ENCODE peak calls at places on chromosomes 2 and 18, in five cellular contexts. I is K562, F is H1, X is HepG2, P is GM12878. M is an unnamed sample.

GRCh38 chr2:223010641-223011040 is 41.3 kb upstream of the KCNE4 start:
- DNase-seq in I (no peak), X (no peak), F (no peak), P (no peak), M (no peak)

GRCh38 chr2:209390839-209391238 is 33.0 kb upstream of the MAP2 start:
- DNase-seq in I (no peak), P (no peak), F (no peak), X (no peak), M (no peak)

GRCh38 chr2:209259767-209260166 is 164.1 kb upstream of the MAP2 start:
- DNase-seq in F (no peak), X (peak), I (no peak), P (no peak), M (no peak)

GRCh38 chr2:241142063-241142462 is 7.2 kb downstream of the PASK start:
- DNase-seq in I (no peak), F (no peak), X (no peak), P (no peak), M (no peak)

GRCh38 chr2:101823347-101823791 is 125.9 kb downstream of the MAP4K4 start:
- DNase-seq in F (peak), I (peak), P (no peak), X (peak), M (peak)

GRCh38 chr18:55998071-55998522 is 410.1 kb upstream of the TCF4 start:
- DNase-seq in X (no peak), I (no peak), P (no peak), F (peak), M (peak)

GRCh38 chr2:82795446-82795845 is 1663.6 kb downstream of the SUCLG1 start:
- DNase-seq in F (no peak), I (no peak), P (no peak), X (no peak), M (no peak)

GRCh38 chr2:192122946-192123345 is 71.8 kb downstream of the TMEFF2 start:
- DNase-seq in P (no peak), F (no peak), I (no peak), X (no peak), M (no peak)

GRCh38 chr2:235129856-235130255 is 178.0 kb downstream of the SH3BP4 start:
- DNase-seq in F (no peak), I (no peak), P (no peak), X (no peak), M (no peak)

GRCh38 chr2:9918275-9918674 is 33.2 kb upstream of the GRHL1 start:
- DNase-seq in X (no peak), I (no peak), P (no peak), F (no peak), M (no peak)

GRCh38 chr2:1830936-1831616 is 86.8 kb upstream of the PXDN start:
- DNase-seq in F (no peak), P (no peak), X (no peak), I (no peak), M (no peak)

GRCh38 chr2:158773121-158773520 is 22.0 kb upstream of the DAPL1 start:
- DNase-seq in F (no peak), X (no peak), I (no peak), P (no peak), M (no peak)

GRCh38 chr18:74652392-74652988 is 54.8 kb downstream of the ZNF407 start:
- DNase-seq in P (no peak), I (peak), X (peak), F (no peak), M (peak)

GRCh38 chr18:80034852-80035406 is 695 bp downstream of the RBFA start:
- DNase-seq in F (no peak), P (no peak), X (no peak), I (no peak), M (no peak)

GRCh38 chr2:25363733-25364132 is 22.0 kb upstream of the DNMT3A start:
- DNase-seq in I (no peak), X (no peak), F (no peak), P (no peak), M (no peak)

GRCh38 chr18:54242327-54242726 is 17.9 kb upstream of the MBD2 start:
- DNase-seq in X (no peak), I (no peak), F (no peak), P (no peak), M (no peak)

GRCh38 chr2:238895901-238896600 is 48.2 kb downstream of the TWIST2 start:
- DNase-seq in X (peak), I (no peak), F (no peak), P (no peak), M (peak)

GRCh38 chr18:76689646-76690264 is 132.6 kb upstream of the ZNF236 start:
- DNase-seq in F (no peak), P (no peak), I (no peak), X (no peak), M (peak)

GRCh38 chr2:98298685-98299180 is 47.5 kb upstream of the CNGA3 start:
- DNase-seq in I (no peak), F (no peak), X (no peak), P (no peak), M (no peak)

GRCh38 chr18:2985628-2986027 is 27.3 kb downstream of the LPIN2 start:
- DNase-seq in P (no peak), X (peak), I (peak), F (no peak), M (no peak)
- TF ChIP-seq CTCF in P (peak), X (peak), I (peak), F (no peak), M (peak)

DNA sequence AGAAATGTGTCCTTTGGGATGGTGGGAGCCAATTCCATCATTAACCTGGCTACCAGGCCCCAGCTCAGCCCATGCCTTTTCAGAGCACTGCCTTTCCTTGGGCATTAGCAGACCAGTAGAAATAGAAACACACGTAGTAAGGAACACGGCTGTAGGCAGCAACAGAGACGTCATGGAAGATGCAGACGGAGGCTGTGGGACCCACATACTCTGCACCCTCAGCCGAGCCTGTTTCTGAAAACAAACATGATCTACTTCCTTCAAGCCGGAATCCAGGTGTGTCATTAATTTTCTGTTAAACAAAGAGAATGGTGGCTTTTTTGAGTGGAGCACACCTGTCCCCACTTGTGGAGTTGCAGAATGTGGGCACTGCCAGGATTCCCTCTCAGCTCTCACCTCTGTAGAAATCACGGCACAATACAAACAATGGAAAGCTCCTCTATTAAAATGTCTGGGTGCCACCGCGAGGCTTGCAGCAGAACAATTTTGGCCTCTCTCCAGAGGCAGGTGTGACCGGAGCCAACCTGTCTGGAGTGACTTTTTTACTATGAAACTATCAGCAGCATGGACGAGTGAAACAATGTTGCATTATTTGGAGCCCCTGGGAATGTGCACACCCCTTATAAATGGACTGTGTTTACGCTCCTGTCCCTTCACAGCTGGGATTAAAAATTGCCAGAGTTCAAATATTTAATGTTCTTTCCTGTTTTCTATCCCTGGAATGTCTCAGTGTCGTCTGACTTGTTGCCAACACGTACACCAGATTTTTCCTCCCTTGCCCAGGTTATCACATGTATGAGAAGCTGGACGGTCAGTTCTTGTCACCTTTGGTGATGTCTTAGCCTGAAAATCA is 31.7 kb downstream of the SPP2 start:
- DNase-seq in F (no peak), I (no peak), P (no peak), X (peak), M (no peak)
- TF ChIP-seq CREB1 in F (no peak), I (no peak), P (no peak), X (no peak), M (no peak)

DNA sequence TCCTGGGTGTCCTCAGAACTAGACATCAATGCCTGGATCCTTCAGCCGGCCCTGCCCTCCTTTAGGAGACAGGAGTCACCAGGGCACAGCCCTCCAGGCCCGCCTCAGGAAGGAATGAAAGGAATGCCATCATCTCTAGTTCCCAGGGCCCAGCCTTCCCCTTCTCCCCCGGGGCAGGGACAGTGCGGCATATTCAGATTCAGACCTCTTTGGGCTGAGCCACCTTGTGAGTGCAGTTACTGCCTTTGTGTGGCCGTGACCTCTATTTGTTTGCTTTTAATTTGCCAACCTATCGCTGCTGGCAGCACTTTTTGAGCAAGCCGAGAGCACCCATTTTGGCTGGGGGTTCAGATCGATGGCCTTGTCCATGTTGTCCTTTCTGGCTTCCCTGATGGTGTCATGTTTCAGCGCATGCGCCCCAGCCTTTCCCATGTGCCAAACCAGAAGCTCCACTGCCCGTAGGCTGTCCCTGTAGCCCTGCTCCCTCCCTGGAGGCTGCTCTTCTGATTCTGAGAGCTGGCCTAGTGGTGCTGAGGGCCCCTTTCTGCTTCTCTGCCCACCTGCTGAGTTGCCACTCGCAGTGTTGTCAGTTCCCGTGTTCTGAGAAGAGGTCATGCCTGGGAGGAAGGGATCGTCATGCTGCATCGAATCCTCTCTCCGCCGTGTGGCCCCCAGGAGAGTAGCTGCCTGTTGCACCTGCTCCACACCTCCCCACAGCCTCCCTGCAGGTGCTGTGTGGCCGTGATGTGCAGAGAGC is 10.9 kb downstream of the ANKRD23 start:
- DNase-seq in F (peak), X (no peak), P (no peak), I (no peak), M (peak)
- TF ChIP-seq POLR2AphosphoS5 in F (peak), X (no peak), P (no peak), I (no peak), M (peak)

GRCh38 chr2:120685403-120686297 is 50.0 kb upstream of the GLI2 start:
- DNase-seq in P (no peak), I (no peak), X (no peak), F (no peak), M (no peak)

GRCh38 chr2:120684225-120684624 is 51.4 kb upstream of the GLI2 start:
- DNase-seq in F (no peak), I (no peak), X (no peak), P (no peak), M (no peak)

GRCh38 chr2:120687210-120687609 is 48.5 kb upstream of the GLI2 start:
- DNase-seq in F (no peak), X (no peak), I (no peak), P (no peak), M (no peak)

GRCh38 chr2:120684691-120685402 is 50.8 kb upstream of the GLI2 start:
- DNase-seq in I (no peak), F (no peak), P (no peak), X (no peak), M (no peak)

DNA sequence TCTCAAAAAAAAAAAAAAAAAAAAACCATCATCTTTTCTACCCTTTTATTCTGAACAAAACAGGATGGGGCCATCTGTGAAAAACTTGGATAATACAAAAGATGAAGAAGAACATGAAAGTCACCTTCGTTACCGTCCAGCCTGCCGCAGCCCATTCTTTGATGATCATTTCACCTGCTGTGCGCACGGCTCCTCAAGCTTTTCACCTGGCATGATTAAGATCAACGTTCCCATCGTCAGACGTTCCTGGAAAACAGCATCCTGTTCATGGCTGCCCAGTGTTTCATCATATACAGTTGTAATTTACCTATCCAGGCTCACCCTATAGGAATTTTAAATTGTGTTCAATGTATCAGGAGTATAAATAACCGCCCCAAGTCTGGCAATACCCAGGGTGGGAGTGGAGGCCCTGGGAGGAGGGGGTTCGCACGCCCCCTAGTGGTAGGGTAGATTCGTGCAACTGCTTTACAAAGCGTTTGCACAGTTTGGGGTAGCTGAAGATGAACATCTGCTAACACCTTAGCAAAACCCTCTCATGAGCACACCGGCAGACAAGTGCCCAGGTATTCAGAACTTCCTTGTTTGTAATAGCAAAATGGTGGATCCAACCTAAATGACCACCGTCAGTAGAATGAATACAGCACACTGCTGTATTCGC is 49.0 kb upstream of the GLI2 start:
- DNase-seq in P (no peak), I (peak), X (no peak), F (no peak), M (no peak)
- TF ChIP-seq CTCF in P (peak), I (peak), X (peak), F (peak), M (peak)

GRCh38 chr2:13546131-13546530 is 829.4 kb downstream of the TRIB2 start:
- DNase-seq in I (no peak), F (no peak), X (no peak), P (no peak), M (no peak)

GRCh38 chr2:13542642-13543041 is 825.9 kb downstream of the TRIB2 start:
- DNase-seq in P (no peak), I (no peak), F (no peak), X (no peak), M (no peak)

GRCh38 chr2:13543550-13543949 is 826.8 kb downstream of the TRIB2 start:
- DNase-seq in I (no peak), P (no peak), X (no peak), F (no peak), M (no peak)

GRCh38 chr2:13545320-13545719 is 828.6 kb downstream of the TRIB2 start:
- DNase-seq in I (no peak), X (no peak), F (no peak), P (no peak), M (no peak)

GRCh38 chr2:13542061-13542460 is 825.3 kb downstream of the TRIB2 start:
- DNase-seq in I (no peak), P (no peak), X (no peak), F (no peak), M (no peak)
- TF ChIP-seq CREB1 in I (no peak), P (no peak), X (no peak), F (no peak), M (no peak)

GRCh38 chr2:110116033-110116710 is 550 bp upstream of the MALL start:
- DNase-seq in I (no peak), F (peak), X (no peak), P (no peak), M (peak)
- TF ChIP-seq POLR2AphosphoS5 in I (no peak), F (no peak), X (no peak), P (no peak), M (no peak)

DNA sequence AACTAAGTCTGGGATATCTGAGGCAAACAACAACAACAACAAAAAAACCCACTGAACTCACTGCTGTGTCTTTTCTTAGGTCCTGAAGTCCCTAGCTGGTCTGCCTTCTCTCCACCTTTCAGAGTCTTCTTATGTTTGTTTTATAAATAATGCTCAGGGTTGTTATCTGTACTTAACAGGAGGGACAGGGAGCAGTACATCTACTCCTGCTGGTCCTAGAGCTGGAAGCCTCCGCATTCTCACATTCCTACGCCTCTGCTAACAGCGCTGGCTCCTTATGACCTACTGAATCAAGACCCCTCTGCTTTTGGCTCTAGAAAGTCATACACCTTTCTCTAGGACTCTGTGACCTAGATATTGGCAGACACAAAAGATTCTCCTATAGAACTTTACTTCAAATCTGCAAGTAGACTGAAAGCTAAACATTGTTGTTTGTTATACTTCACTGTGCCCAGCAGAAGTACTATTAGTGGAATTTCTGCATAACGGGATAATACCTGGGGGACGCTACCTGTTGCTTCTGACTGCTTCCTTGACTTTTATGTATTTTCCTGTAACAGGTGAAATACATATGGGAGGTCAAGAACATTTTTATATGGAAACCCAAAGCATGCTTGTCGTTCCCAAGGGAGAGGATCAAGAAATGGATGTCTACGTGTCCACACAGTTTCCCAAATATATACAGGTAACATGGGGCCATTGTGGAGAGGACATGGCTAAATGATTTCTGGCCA is 48.6 kb downstream of the AOX1 start:
- DNase-seq in P (no peak), X (no peak), F (no peak), I (peak), M (no peak)
- TF ChIP-seq CTCF in P (no peak), X (no peak), F (no peak), I (no peak), M (no peak)

GRCh38 chr2:234121999-234122398 is 71.5 kb downstream of the SPP2 start:
- DNase-seq in F (no peak), X (no peak), I (no peak), P (no peak), M (no peak)

GRCh38 chr2:234111523-234111922 is 61.0 kb downstream of the SPP2 start:
- DNase-seq in X (no peak), I (no peak), F (no peak), P (no peak), M (no peak)

GRCh38 chr2:234110219-234110618 is 59.7 kb downstream of the SPP2 start:
- DNase-seq in F (no peak), I (no peak), X (no peak), P (no peak), M (no peak)

DNA sequence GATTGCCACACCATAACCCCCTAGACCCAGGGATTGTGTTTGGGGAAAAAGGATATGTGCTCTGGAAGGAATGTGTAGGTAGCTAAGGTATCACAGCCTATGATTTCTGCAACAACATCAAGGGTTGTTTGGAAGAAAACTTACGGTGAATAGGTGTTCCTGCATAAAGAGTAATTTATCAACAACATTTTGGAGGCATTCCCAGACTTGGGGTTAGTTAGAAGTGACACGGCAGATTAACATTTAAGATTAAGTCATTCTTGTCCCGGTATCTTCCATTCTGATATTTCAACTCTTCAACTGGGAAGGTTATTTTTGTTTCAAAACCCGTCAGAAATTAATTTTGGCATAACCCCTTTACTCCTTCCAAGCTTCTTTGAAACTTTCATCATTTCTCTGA is 65.5 kb downstream of the SPP2 start:
- DNase-seq in I (no peak), X (no peak), F (no peak), P (no peak), M (no peak)
- TF ChIP-seq CREB1 in I (no peak), X (no peak), F (no peak), P (no peak), M (no peak)

GRCh38 chr18:71625691-71626090 is 918.5 kb downstream of the CBLN2 start:
- DNase-seq in I (no peak), X (no peak), F (no peak), P (no peak), M (no peak)
- TF ChIP-seq POLR2AphosphoS5 in I (no peak), X (no peak), F (no peak), P (no peak), M (no peak)